ENCODE peak calls at places on chromosomes 1 and 21, in ten cellular contexts. S is PC-3, V is DND-41, F is fibroblast of lung, Q is H9, A is adipocyte, B is SK-N-SH, G is neural progenitor cell, R is IMR-90, P is mammary epithelial cell. J is an unnamed sample.

GRCh38 chr21:39650801-39651200 is 38.1 kb downstream of the B3GALT5 start:
- DNase-seq in S (no peak), V (no peak), F (no peak), Q (no peak), A (no peak), B (no peak), G (no peak), R (no peak), P (no peak), J (no peak)

GRCh38 chr1:159924791-159925712 is at the start of gene TAGLN2:
- DNase-seq in S (peak), V (peak), F (peak), Q (peak), A (peak), B (peak), G (peak), R (peak), P (peak), J (peak)

GRCh38 chr1:1439550-1440261 is 4.2 kb downstream of the VWA1 start:
- DNase-seq in S (no peak), V (no peak), F (no peak), Q (no peak), A (no peak), B (peak), G (no peak), R (no peak), P (no peak), J (no peak)

GRCh38 chr1:208132287-208132882 is 111.8 kb downstream of the PLXNA2 start:
- DNase-seq in S (peak), V (peak), F (peak), Q (peak), A (peak), B (peak), G (peak), R (peak), P (peak), J (peak)

GRCh38 chr1:202953412-202953811 is 4.7 kb downstream of the ADIPOR1 start:
- DNase-seq in S (no peak), V (no peak), F (no peak), Q (no peak), A (no peak), B (no peak), G (no peak), R (no peak), P (no peak), J (no peak)

GRCh38 chr1:42419449-42419848 is 36.4 kb downstream of the ZMYND12 start:
- DNase-seq in S (no peak), V (no peak), F (no peak), Q (no peak), A (no peak), B (no peak), G (no peak), R (no peak), P (no peak), J (no peak)

GRCh38 chr1:194535369-194535768 is 1349.0 kb upstream of the B3GALT2 start:
- DNase-seq in S (no peak), V (no peak), F (no peak), Q (peak), A (no peak), B (peak), G (no peak), R (no peak), P (peak), J (peak)

GRCh38 chr1:113534130-113534817 is 144.0 kb downstream of the MAGI3 start:
- DNase-seq in S (no peak), V (no peak), F (peak), Q (no peak), A (peak), B (no peak), G (peak), R (peak), P (peak), J (no peak)

GRCh38 chr1:195608883-195609282 is 999.4 kb downstream of the KCNT2 start:
- DNase-seq in S (peak), V (no peak), F (no peak), Q (no peak), A (no peak), B (no peak), G (peak), R (no peak), P (no peak), J (peak)

GRCh38 chr1:67586596-67586995 is 98.4 kb upstream of the GADD45A start:
- DNase-seq in S (no peak), V (no peak), F (no peak), Q (no peak), A (peak), B (no peak), G (no peak), R (peak), P (no peak), J (no peak)

GRCh38 chr1:4224687-4225086 is 324.6 kb upstream of the C1orf174 start:
- DNase-seq in S (no peak), V (no peak), F (no peak), Q (no peak), A (no peak), B (no peak), G (no peak), R (no peak), P (no peak), J (no peak)

GRCh38 chr1:197465528-197466205 is 197.6 kb downstream of the CRB1 start:
- DNase-seq in S (no peak), V (no peak), F (no peak), Q (no peak), A (no peak), B (no peak), G (no peak), R (no peak), P (no peak), J (no peak)

GRCh38 chr1:79633456-79633855 is 626.9 kb upstream of the ADGRL4 start:
- DNase-seq in S (peak), V (no peak), F (peak), Q (no peak), A (peak), B (no peak), G (no peak), R (peak), P (peak), J (no peak)

GRCh38 chr1:32652244-32652962 is 1.4 kb downstream of the RBBP4 start:
- DNase-seq in S (no peak), V (no peak), F (no peak), Q (no peak), A (no peak), B (no peak), G (no peak), R (no peak), P (no peak), J (no peak)

GRCh38 chr1:89724369-89725015 is 91.6 kb downstream of the LRRC8C start:
- DNase-seq in S (peak), V (no peak), F (no peak), Q (no peak), A (no peak), B (no peak), G (no peak), R (peak), P (peak), J (no peak)

GRCh38 chr21:34647552-34647951 is 21.2 kb upstream of the CLIC6 start:
- DNase-seq in S (no peak), V (no peak), F (no peak), Q (no peak), A (no peak), B (no peak), G (no peak), R (peak), P (no peak), J (no peak)

GRCh38 chr1:98897479-98897878 is 107.2 kb downstream of the PLPPR5 start:
- DNase-seq in S (no peak), V (no peak), F (no peak), Q (no peak), A (no peak), B (no peak), G (no peak), R (no peak), P (no peak), J (no peak)

GRCh38 chr1:24864409-24864808 is 65.7 kb downstream of the RUNX3 start:
- DNase-seq in S (peak), V (no peak), F (no peak), Q (no peak), A (no peak), B (no peak), G (peak), R (no peak), P (no peak), J (no peak)

GRCh38 chr1:118960567-118961136 is 27.5 kb downstream of the TBX15 start:
- DNase-seq in S (peak), V (no peak), F (peak), Q (no peak), A (no peak), B (no peak), G (no peak), R (no peak), P (no peak), J (no peak)

GRCh38 chr1:167654975-167655575 is 25.0 kb downstream of the RCSD1 start:
- DNase-seq in S (no peak), V (no peak), F (no peak), Q (no peak), A (no peak), B (no peak), G (no peak), R (no peak), P (no peak), J (no peak)

GRCh38 chr1:219871427-219872057 is 56.8 kb downstream of the SLC30A10 start:
- DNase-seq in S (no peak), V (no peak), F (no peak), Q (no peak), A (no peak), B (no peak), G (no peak), R (no peak), P (no peak), J (no peak)

GRCh38 chr1:167518331-167518700 is at the start of gene CD247:
- DNase-seq in S (no peak), V (peak), F (no peak), Q (no peak), A (no peak), B (no peak), G (no peak), R (no peak), P (no peak), J (no peak)

GRCh38 chr1:116574581-116575291 is 3.9 kb upstream of the CD58 start:
- DNase-seq in S (peak), V (peak), F (peak), Q (no peak), A (peak), B (peak), G (peak), R (peak), P (peak), J (peak)

GRCh38 chr1:202276081-202276715 is 65.5 kb downstream of the UBE2T start:
- DNase-seq in S (no peak), V (no peak), F (no peak), Q (peak), A (no peak), B (no peak), G (no peak), R (no peak), P (no peak), J (no peak)

GRCh38 chr1:117680316-117681002 is 74.6 kb downstream of the TENT5C start:
- DNase-seq in S (no peak), V (no peak), F (no peak), Q (no peak), A (no peak), B (no peak), G (no peak), R (no peak), P (no peak), J (no peak)

GRCh38 chr1:118963456-118964430 is 24.4 kb downstream of the TBX15 start:
- DNase-seq in S (peak), V (no peak), F (peak), Q (no peak), A (peak), B (no peak), G (no peak), R (peak), P (peak), J (no peak)

GRCh38 chr1:111961773-111962565 is 27.5 kb downstream of the KCND3 start:
- DNase-seq in S (no peak), V (no peak), F (no peak), Q (no peak), A (no peak), B (no peak), G (no peak), R (no peak), P (no peak), J (no peak)

GRCh38 chr1:111988743-111989453 is 570 bp downstream of the KCND3 start:
- DNase-seq in S (no peak), V (no peak), F (no peak), Q (peak), A (peak), B (peak), G (peak), R (no peak), P (no peak), J (no peak)

GRCh38 chr1:57860333-57860732 is 436.5 kb upstream of the DAB1 start:
- DNase-seq in S (no peak), V (no peak), F (no peak), Q (no peak), A (no peak), B (no peak), G (peak), R (no peak), P (no peak), J (peak)

GRCh38 chr1:168265596-168265995 is 15.1 kb upstream of the TBX19 start:
- DNase-seq in S (no peak), V (no peak), F (no peak), Q (no peak), A (no peak), B (no peak), G (no peak), R (no peak), P (no peak), J (no peak)

GRCh38 chr1:13892671-13893325 is 192.8 kb downstream of the PRDM2 start:
- DNase-seq in S (no peak), V (no peak), F (no peak), Q (peak), A (no peak), B (peak), G (peak), R (no peak), P (no peak), J (no peak)

GRCh38 chr1:211328084-211328694 is 1.6 kb downstream of the TRAF5 start:
- DNase-seq in S (no peak), V (no peak), F (no peak), Q (peak), A (no peak), B (no peak), G (no peak), R (no peak), P (no peak), J (no peak)
- H3K9ac ChIP-seq in S (no peak), V (no peak), F (no peak), Q (no peak), A (no peak), B (no peak), G (no peak), R (peak), P (no peak), J (no peak)

GRCh38 chr1:39141925-39142324 is 62.6 kb upstream of the MACF1 start:
- DNase-seq in S (no peak), V (no peak), F (peak), Q (peak), A (peak), B (no peak), G (peak), R (peak), P (no peak), J (peak)
- H3K9ac ChIP-seq in S (no peak), V (no peak), F (no peak), Q (no peak), A (peak), B (no peak), G (peak), R (peak), P (peak), J (no peak)

GRCh38 chr1:245046310-245046709 is 108.5 kb upstream of the KIF26B start:
- DNase-seq in S (no peak), V (no peak), F (no peak), Q (no peak), A (no peak), B (no peak), G (no peak), R (no peak), P (no peak), J (no peak)
- H3K9ac ChIP-seq in S (no peak), V (no peak), F (no peak), Q (no peak), A (no peak), B (no peak), G (no peak), R (no peak), P (no peak), J (peak)

DNA sequence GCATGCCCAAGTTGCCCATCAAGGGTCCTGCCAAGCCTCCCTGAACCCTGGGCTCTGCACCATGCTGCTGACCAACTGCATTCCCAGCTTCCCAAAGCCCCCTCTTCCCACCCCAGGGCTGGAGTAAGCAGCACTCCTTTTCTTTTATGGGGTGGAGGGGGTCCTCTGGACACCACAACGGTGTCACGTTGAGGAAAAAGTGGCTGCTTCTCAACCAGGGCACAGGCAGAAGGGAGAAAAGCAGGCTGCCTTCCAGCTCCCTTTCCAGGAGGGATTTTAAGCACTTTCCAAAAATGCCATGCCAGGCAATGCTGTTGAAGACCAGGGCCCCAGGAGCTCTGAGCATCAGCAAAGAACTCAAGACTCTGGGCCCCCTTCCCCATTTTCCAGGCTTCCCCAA is 691 bp downstream of the RIMS3 start:
- DNase-seq in S (no peak), V (peak), F (no peak), Q (no peak), A (no peak), B (no peak), G (no peak), R (no peak), P (no peak), J (no peak)
- H3K9ac ChIP-seq in S (no peak), V (peak), F (no peak), Q (no peak), A (no peak), B (no peak), G (no peak), R (no peak), P (no peak), J (peak)

DNA sequence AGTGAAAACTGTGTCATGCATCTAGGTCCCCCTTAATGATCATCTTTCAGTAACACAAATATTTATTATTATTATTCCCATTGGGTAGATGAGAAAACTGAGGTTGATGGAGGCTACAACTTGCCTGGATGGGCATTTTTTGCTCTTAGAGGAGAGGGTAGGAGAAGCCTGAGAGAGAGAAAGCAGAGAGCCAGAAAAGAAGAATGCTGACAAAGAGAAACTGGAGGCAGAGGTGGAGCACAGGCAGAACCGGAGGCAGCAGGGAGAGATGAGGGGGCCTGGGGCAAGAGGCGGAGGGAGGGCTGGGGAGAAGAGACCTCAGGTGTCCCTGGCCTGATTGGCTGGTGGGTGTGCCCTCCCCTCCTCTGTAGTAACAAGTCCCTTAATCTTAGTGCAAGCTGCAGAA is 4.1 kb downstream of the BLACAT1 start:
- DNase-seq in S (no peak), V (no peak), F (no peak), Q (peak), A (no peak), B (no peak), G (peak), R (no peak), P (no peak), J (peak)
- H3K9ac ChIP-seq in S (no peak), V (no peak), F (no peak), Q (no peak), A (no peak), B (no peak), G (no peak), R (no peak), P (no peak), J (peak)

J was measured in NT2/D1.